ENCODE peak calls at places on chromosomes 2 and 18, in eight cellular contexts. One of them, this sample, is unnamed.

GRCh38 chr18:48263913-48264506 is 145.2 kb downstream of the ZBTB7C start:
- DNase-seq in left kidney: peak; percentile 42
- DNase-seq in stimulated activated CD4-positive, alpha-beta T cell treated with anti-CD3 and anti-CD28 coated beads, TNF-alpha, amount 100 ng/mL, for 4 hours: no peak
- DNase-seq in left cardiac atrium: no peak
- DNase-seq in A549: no peak
- DNase-seq in NCI-H1105: no peak
- DNase-seq in uterus: no peak
- DNase-seq in T follicular helper cell: no peak
- DNase-seq in this sample: no peak

GRCh38 chr2:35463805-35464596 is 891.6 kb upstream of the CRIM1 start:
- DNase-seq in left kidney: no peak
- DNase-seq in uterus: no peak
- DNase-seq in stimulated activated CD4-positive, alpha-beta T cell treated with anti-CD3 and anti-CD28 coated beads, TNF-alpha, amount 100 ng/mL, for 4 hours: no peak
- DNase-seq in left cardiac atrium: no peak
- DNase-seq in A549: no peak
- DNase-seq in NCI-H1105: no peak
- DNase-seq in T follicular helper cell: no peak
- DNase-seq in this sample: no peak

GRCh38 chr2:23351388-23352141 is 33.4 kb upstream of the KLHL29 start:
- DNase-seq in uterus: peak; percentile 91
- DNase-seq in NCI-H1105: no peak
- DNase-seq in left cardiac atrium: peak; percentile 91
- DNase-seq in stimulated activated CD4-positive, alpha-beta T cell treated with anti-CD3 and anti-CD28 coated beads, TNF-alpha, amount 100 ng/mL, for 4 hours: peak; percentile 4
- DNase-seq in A549: peak; percentile 85
- DNase-seq in left kidney: peak; percentile 94
- DNase-seq in T follicular helper cell: peak; percentile 18
- DNase-seq in this sample: no peak

GRCh38 chr2:204203704-204204103 is 267.1 kb downstream of the ICOS start:
- DNase-seq in NCI-H1105: no peak
- DNase-seq in A549: no peak
- DNase-seq in stimulated activated CD4-positive, alpha-beta T cell treated with anti-CD3 and anti-CD28 coated beads, TNF-alpha, amount 100 ng/mL, for 4 hours: no peak
- DNase-seq in T follicular helper cell: no peak
- DNase-seq in left cardiac atrium: no peak
- DNase-seq in uterus: no peak
- DNase-seq in left kidney: no peak
- DNase-seq in this sample: no peak

GRCh38 chr2:161307676-161308075 is 549 bp upstream of the PSMD14 start:
- DNase-seq in T follicular helper cell: no peak
- DNase-seq in left cardiac atrium: no peak
- DNase-seq in uterus: no peak
- DNase-seq in NCI-H1105: no peak
- DNase-seq in stimulated activated CD4-positive, alpha-beta T cell treated with anti-CD3 and anti-CD28 coated beads, TNF-alpha, amount 100 ng/mL, for 4 hours: no peak
- DNase-seq in left kidney: no peak
- DNase-seq in A549: no peak
- DNase-seq in this sample: no peak

GRCh38 chr2:99139003-99139402 is 2.5 kb upstream of the C2orf15 start:
- DNase-seq in uterus: no peak
- DNase-seq in stimulated activated CD4-positive, alpha-beta T cell treated with anti-CD3 and anti-CD28 coated beads, TNF-alpha, amount 100 ng/mL, for 4 hours: no peak
- DNase-seq in A549: no peak
- DNase-seq in NCI-H1105: no peak
- DNase-seq in T follicular helper cell: no peak
- DNase-seq in left cardiac atrium: no peak
- DNase-seq in left kidney: no peak
- DNase-seq in this sample: no peak

GRCh38 chr2:152613235-152613634 is 104.0 kb downstream of the PRPF40A start:
- DNase-seq in NCI-H1105: peak; percentile 50
- DNase-seq in left kidney: no peak
- DNase-seq in T follicular helper cell: no peak
- DNase-seq in A549: no peak
- DNase-seq in uterus: no peak
- DNase-seq in left cardiac atrium: no peak
- DNase-seq in stimulated activated CD4-positive, alpha-beta T cell treated with anti-CD3 and anti-CD28 coated beads, TNF-alpha, amount 100 ng/mL, for 4 hours: no peak
- DNase-seq in this sample: no peak

GRCh38 chr18:63157293-63158011 is 162.1 kb downstream of the BCL2 start:
- DNase-seq in stimulated activated CD4-positive, alpha-beta T cell treated with anti-CD3 and anti-CD28 coated beads, TNF-alpha, amount 100 ng/mL, for 4 hours: no peak
- DNase-seq in T follicular helper cell: no peak
- DNase-seq in uterus: no peak
- DNase-seq in NCI-H1105: no peak
- DNase-seq in left cardiac atrium: no peak
- DNase-seq in left kidney: no peak
- DNase-seq in A549: no peak
- DNase-seq in this sample: no peak

GRCh38 chr2:221486106-221486505 is 86.0 kb downstream of the EPHA4 start:
- DNase-seq in A549: no peak
- DNase-seq in left cardiac atrium: no peak
- DNase-seq in uterus: no peak
- DNase-seq in T follicular helper cell: no peak
- DNase-seq in left kidney: no peak
- DNase-seq in NCI-H1105: no peak
- DNase-seq in stimulated activated CD4-positive, alpha-beta T cell treated with anti-CD3 and anti-CD28 coated beads, TNF-alpha, amount 100 ng/mL, for 4 hours: no peak
- DNase-seq in this sample: no peak

GRCh38 chr2:108975613-108976435 is 13.2 kb downstream of the EDAR start:
- DNase-seq in left cardiac atrium: no peak
- DNase-seq in uterus: no peak
- DNase-seq in A549: no peak
- DNase-seq in left kidney: no peak
- DNase-seq in T follicular helper cell: no peak
- DNase-seq in NCI-H1105: no peak
- DNase-seq in stimulated activated CD4-positive, alpha-beta T cell treated with anti-CD3 and anti-CD28 coated beads, TNF-alpha, amount 100 ng/mL, for 4 hours: no peak
- DNase-seq in this sample: no peak

GRCh38 chr2:62596061-62596658 is 90.2 kb upstream of the TMEM17 start:
- DNase-seq in NCI-H1105: no peak
- DNase-seq in T follicular helper cell: no peak
- DNase-seq in A549: no peak
- DNase-seq in left cardiac atrium: no peak
- DNase-seq in left kidney: no peak
- DNase-seq in uterus: no peak
- DNase-seq in stimulated activated CD4-positive, alpha-beta T cell treated with anti-CD3 and anti-CD28 coated beads, TNF-alpha, amount 100 ng/mL, for 4 hours: no peak
- DNase-seq in this sample: no peak

GRCh38 chr2:209592106-209592505 is 168.3 kb downstream of the MAP2 start:
- DNase-seq in left kidney: no peak
- DNase-seq in NCI-H1105: no peak
- DNase-seq in T follicular helper cell: no peak
- DNase-seq in left cardiac atrium: no peak
- DNase-seq in stimulated activated CD4-positive, alpha-beta T cell treated with anti-CD3 and anti-CD28 coated beads, TNF-alpha, amount 100 ng/mL, for 4 hours: no peak
- DNase-seq in A549: no peak
- DNase-seq in uterus: no peak
- DNase-seq in this sample: no peak

GRCh38 chr2:182980115-182980514 is 58.1 kb downstream of the NCKAP1 start:
- DNase-seq in stimulated activated CD4-positive, alpha-beta T cell treated with anti-CD3 and anti-CD28 coated beads, TNF-alpha, amount 100 ng/mL, for 4 hours: no peak
- DNase-seq in uterus: no peak
- DNase-seq in left cardiac atrium: no peak
- DNase-seq in NCI-H1105: peak; percentile 18
- DNase-seq in left kidney: peak; percentile 50
- DNase-seq in T follicular helper cell: no peak
- DNase-seq in A549: peak; percentile 33
- DNase-seq in this sample: no peak

This sample was measured in Panc1.